ENCODE peak calls at places on chromosome 19, in four cellular contexts. A is fibroblast of lung, Y is lung, W is retinal pigment epithelial cell. Z is an unnamed sample.

GRCh38 chr19:32406161-32407003 is 812 bp downstream of the DPY19L3 start:
- DNase-seq in A (no peak), Y (no peak), W (no peak), Z (no peak)

GRCh38 chr19:42284066-42284501 is 15.0 kb downstream of the CIC start:
- DNase-seq in A (peak; percentile 76), Y (peak; percentile 82), W (no peak), Z (peak; percentile 77)

GRCh38 chr19:56107626-56108351 is 13.3 kb downstream of the ZNF787 start:
- DNase-seq in A (no peak), Y (no peak), W (no peak), Z (no peak)

GRCh38 chr19:36209372-36209771 is 5.1 kb downstream of the ZNF565 start:
- DNase-seq in A (no peak), Y (no peak), W (no peak), Z (no peak)

GRCh38 chr19:31517466-31518180 is 168.4 kb upstream of the TSHZ3 start:
- DNase-seq in A (no peak), Y (no peak), W (no peak), Z (no peak)

GRCh38 chr19:23321953-23322549 is 71.9 kb upstream of the ZNF724 start:
- DNase-seq in A (no peak), Y (no peak), W (no peak), Z (no peak)

GRCh38 chr19:13181747-13182388 is 31.7 kb downstream of the IER2 start:
- DNase-seq in A (peak; percentile 61), Y (no peak), W (no peak), Z (peak; percentile 55)

GRCh38 chr19:53158119-53158656 is 665 bp downstream of the ZNF347 start:
- DNase-seq in A (peak; percentile 28), Y (peak; percentile 29), W (peak; percentile 2), Z (peak; percentile 20)

GRCh38 chr19:37942516-37942902 is 35.5 kb downstream of the SIPA1L3 start:
- DNase-seq in A (no peak), Y (no peak), W (no peak), Z (no peak)

GRCh38 chr19:54017266-54017665 is 25.8 kb downstream of the CACNG6 start:
- DNase-seq in A (peak; percentile 49), Y (no peak), W (no peak), Z (no peak)

GRCh38 chr19:33906578-33907335 is 110.1 kb downstream of the KCTD15 start:
- DNase-seq in A (peak; percentile 8), Y (no peak), W (no peak), Z (no peak)

GRCh38 chr19:30280018-30280417 is 92.2 kb upstream of the ZNF536 start:
- DNase-seq in A (no peak), Y (no peak), W (no peak), Z (no peak)

GRCh38 chr19:29845576-29846176 is 33.9 kb downstream of the CCNE1 start:
- DNase-seq in A (no peak), Y (no peak), W (no peak), Z (no peak)

GRCh38 chr19:55261671-55262126 is 2.9 kb upstream of the PPP6R1 start:
- DNase-seq in A (no peak), Y (no peak), W (no peak), Z (no peak)

GRCh38 chr19:16106121-16106520 is 5.6 kb upstream of the RAB8A start:
- DNase-seq in A (peak; percentile 39), Y (no peak), W (no peak), Z (no peak)

GRCh38 chr19:55289117-55289796 is 5.5 kb downstream of the BRSK1 start:
- DNase-seq in A (no peak), Y (no peak), W (no peak), Z (no peak)

GRCh38 chr19:28519950-28520861 is 692.7 kb downstream of the UQCRFS1 start:
- DNase-seq in A (no peak), Y (no peak), W (peak; percentile 9), Z (no peak)

GRCh38 chr19:11444059-11444458 is 8.6 kb downstream of the PRKCSH start:
- DNase-seq in A (no peak), Y (no peak), W (no peak), Z (no peak)

GRCh38 chr19:31252476-31252875 is 96.8 kb downstream of the TSHZ3 start:
- DNase-seq in A (no peak), Y (no peak), W (no peak), Z (no peak)

GRCh38 chr19:33334271-33334670 is 31.9 kb upstream of the CEBPA start:
- DNase-seq in A (no peak), Y (no peak), W (no peak), Z (no peak)

GRCh38 chr19:50882188-50882587 is 8.9 kb downstream of the KLK2 start:
- DNase-seq in A (no peak), Y (no peak), W (no peak), Z (no peak)

GRCh38 chr19:45446295-45446694 is 21.5 kb upstream of the FOSB start:
- DNase-seq in A (peak; percentile 60), Y (no peak), W (no peak), Z (no peak)

GRCh38 chr19:10284641-10285278 is 2.0 kb upstream of the ICAM4 start:
- DNase-seq in A (no peak), Y (no peak), W (no peak), Z (no peak)

GRCh38 chr19:10670187-10670586 is 16.0 kb downstream of the ILF3 start:
- DNase-seq in A (no peak), Y (no peak), W (no peak), Z (no peak)

GRCh38 chr19:6125571-6125989 is 9.9 kb upstream of the ACSBG2 start:
- DNase-seq in A (peak; percentile 67), Y (peak; percentile 64), W (peak; percentile 33), Z (peak; percentile 42)

GRCh38 chr19:518292-519231 is 11.3 kb downstream of the TPGS1 start:
- DNase-seq in A (peak; percentile 94), Y (no peak), W (no peak), Z (peak; percentile 74)

GRCh38 chr19:51783373-51783772 is 11.6 kb upstream of the FPR3 start:
- DNase-seq in A (no peak), Y (no peak), W (no peak), Z (no peak)

GRCh38 chr19:632228-633067 is 889 bp downstream of the POLRMT start:
- DNase-seq in A (peak; percentile 44), Y (no peak), W (no peak), Z (peak; percentile 83)

GRCh38 chr19:55559684-55560083 is 14.3 kb upstream of the SBK3 start:
- DNase-seq in A (no peak), Y (no peak), W (no peak), Z (no peak)

DNA sequence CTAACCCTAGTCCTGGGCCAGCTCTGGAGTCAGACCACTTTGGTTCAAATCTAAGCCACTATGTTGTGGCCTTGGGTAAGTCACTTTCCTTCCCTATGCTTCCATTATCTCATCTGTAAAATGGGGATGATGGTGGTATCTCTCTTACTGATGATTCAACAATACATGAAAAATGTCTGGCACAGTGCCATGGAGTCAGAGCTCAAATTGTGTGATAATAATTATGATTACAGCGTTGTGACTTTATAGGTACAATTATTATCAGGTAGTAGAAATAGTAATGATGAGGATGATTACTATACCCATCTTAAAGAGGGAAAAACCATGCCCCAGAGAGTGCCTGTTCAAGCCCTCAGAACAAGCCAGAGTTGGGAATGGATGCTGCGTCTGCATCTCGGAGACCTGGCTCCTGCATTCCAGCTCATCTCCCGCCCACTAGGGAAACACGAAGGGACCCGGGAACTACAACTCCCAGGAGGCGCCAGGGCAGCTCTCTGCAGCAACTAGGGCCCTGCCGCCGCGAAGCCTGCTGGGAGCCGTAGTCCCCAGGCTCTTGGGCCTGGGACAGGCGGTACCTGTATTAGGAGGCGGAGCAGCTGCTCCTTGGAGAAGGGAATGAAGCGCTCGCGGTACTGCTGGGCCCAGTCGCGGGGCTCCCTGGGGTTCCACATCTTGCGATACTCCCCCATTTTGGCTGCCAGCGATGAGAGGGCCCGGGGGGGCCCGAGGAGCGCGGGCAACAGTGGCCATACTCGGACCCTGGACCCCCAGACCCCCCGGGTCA is 832 bp downstream of the TMEM143 start:
- DNase-seq in A (peak; percentile 90), Y (peak; percentile 96), W (peak; percentile 80), Z (peak; percentile 92)
- TF ChIP-seq CTCF in A (no peak), Y (no peak), W (no peak), Z (peak; percentile 51)

GRCh38 chr19:41224632-41225031 is 5.6 kb downstream of the AXL start:
- DNase-seq in A (no peak), Y (no peak), W (no peak), Z (no peak)
- H3K4me3 ChIP-seq in A (no peak overlapping the region), Y (no peak overlapping the region), W (no peak overlapping the region), Z (no peak overlapping the region)

GRCh38 chr19:17421942-17422341 is 2.1 kb downstream of the MVB12A start:
- DNase-seq in A (no peak), Y (no peak), W (no peak), Z (no peak)

GRCh38 chr19:17423429-17424208 is 3.8 kb downstream of the MVB12A start:
- DNase-seq in A (no peak), Y (no peak), W (no peak), Z (no peak)

GRCh38 chr19:17420267-17420924 is 549 bp downstream of the MVB12A start:
- DNase-seq in A (no peak), Y (no peak), W (no peak), Z (no peak)

GRCh38 chr19:17429661-17430101 is 9.8 kb downstream of the MVB12A start:
- DNase-seq in A (no peak), Y (no peak), W (no peak), Z (no peak)

DNA sequence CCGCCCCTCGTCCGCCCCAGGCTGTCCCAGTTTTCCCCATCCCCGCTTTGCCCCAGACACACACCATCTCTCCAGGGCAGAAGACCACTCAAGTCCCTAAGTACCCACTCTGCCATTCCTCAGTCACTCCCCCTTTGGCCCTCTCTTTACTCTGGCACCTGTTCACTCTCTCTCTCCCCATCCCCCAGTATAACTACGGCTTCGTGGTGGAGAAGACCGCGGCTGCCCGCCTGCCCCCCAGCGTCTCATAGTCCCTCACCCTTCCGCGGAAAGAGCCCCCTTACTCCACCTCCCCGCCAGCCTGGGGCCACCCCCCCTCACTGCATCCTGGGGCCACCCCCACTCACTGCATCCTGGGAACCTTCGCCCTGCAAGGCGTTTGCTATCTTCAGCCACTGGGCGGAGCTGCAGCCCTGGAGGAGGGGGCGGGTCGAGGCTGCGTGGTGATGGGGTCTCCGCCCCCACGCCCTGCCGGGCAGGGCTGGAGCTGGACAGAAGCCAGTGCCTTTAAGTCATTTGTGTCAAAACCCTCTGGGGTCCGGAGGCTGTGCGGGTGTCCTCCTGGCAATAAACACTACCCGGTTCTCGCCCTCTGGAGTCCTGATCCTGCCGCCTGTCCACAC is 5.0 kb downstream of the MVB12A start:
- DNase-seq in A (no peak), Y (no peak), W (no peak), Z (no peak)
- TF ChIP-seq CTCF in A (peak; percentile 24), Y (no peak), W (peak; percentile 73), Z (peak; percentile 21)

DNA sequence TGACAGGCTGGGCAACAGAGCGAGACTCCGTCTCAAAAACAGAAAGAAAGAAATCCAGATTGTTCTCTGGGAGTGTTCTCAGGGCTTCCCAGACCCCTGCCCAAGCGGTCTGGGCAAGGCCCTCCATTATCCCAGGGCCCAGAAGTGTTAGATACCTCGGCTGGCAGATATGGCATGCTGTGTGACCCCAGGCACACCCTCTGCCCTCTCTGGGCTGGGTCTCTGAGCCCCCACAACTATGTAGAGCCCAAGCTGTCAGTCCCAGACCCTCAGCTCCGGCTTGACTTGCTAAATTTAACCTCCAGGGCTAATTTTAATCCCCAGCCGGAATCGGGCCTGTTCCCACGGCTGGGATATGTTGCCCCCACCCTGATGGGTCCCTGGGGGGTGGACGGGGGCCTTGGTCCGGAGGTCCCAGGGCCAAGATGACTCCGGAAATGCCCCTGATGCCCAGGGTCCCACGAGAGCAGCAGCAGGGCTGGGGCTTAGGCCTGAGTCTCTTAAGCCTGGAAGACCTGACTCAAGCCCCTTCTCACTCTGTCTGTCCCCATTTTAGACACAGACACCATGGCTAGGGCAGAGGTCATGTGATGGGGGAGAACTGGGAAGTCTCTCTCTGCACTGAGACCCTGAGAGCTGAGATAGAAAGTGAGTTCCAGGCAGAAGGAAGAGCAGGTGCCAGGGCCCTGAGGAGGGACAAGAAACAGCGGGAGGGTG is 14.5 kb upstream of the TMEM161A start:
- DNase-seq in A (no peak), Y (no peak), W (no peak), Z (no peak)
- H3K4me3 ChIP-seq in A (no peak overlapping the region), Y (no peak overlapping the region), W (no peak overlapping the region), Z (no peak overlapping the region)